ENCODE peak calls at places on chromosome 13, in ten cellular contexts. One of them, this sample, is unnamed.

GRCh38 chr13:58994778-58995177 is 1169.0 kb downstream of the DIAPH3 start:
- DNase-seq in cardiac muscle cell: no peak
- DNase-seq in lower lobe of right lung: no peak
- DNase-seq in Caki2: no peak
- DNase-seq in T-helper 17 cell: no peak
- DNase-seq in left ventricle myocardium inferior: no peak
- DNase-seq in NB4: no peak
- DNase-seq in effector CD4-positive, alpha-beta T cell: no peak
- DNase-seq in CD8-positive, alpha-beta memory T cell: no peak
- DNase-seq in NCI-H446 treated with DMSO at 0.1 percent for 48 hours: no peak
- DNase-seq in this sample: no peak

GRCh38 chr13:106570354-106570822 is 2.5 kb upstream of the ARGLU1 start:
- DNase-seq in CD8-positive, alpha-beta memory T cell: no peak
- DNase-seq in lower lobe of right lung: peak
- DNase-seq in left ventricle myocardium inferior: peak
- DNase-seq in cardiac muscle cell: no peak
- DNase-seq in Caki2: peak
- DNase-seq in NCI-H446 treated with DMSO at 0.1 percent for 48 hours: no peak
- DNase-seq in T-helper 17 cell: peak
- DNase-seq in NB4: peak
- DNase-seq in effector CD4-positive, alpha-beta T cell: peak
- DNase-seq in this sample: peak

GRCh38 chr13:67238277-67238859 is 8.2 kb upstream of the PCDH9 start:
- DNase-seq in lower lobe of right lung: no peak
- DNase-seq in NCI-H446 treated with DMSO at 0.1 percent for 48 hours: no peak
- DNase-seq in left ventricle myocardium inferior: no peak
- DNase-seq in effector CD4-positive, alpha-beta T cell: no peak
- DNase-seq in NB4: peak
- DNase-seq in Caki2: peak
- DNase-seq in T-helper 17 cell: no peak
- DNase-seq in CD8-positive, alpha-beta memory T cell: no peak
- DNase-seq in cardiac muscle cell: peak
- DNase-seq in this sample: no peak

GRCh38 chr13:99955747-99956472 is 15.7 kb downstream of the ZIC5 start:
- DNase-seq in NCI-H446 treated with DMSO at 0.1 percent for 48 hours: no peak
- DNase-seq in T-helper 17 cell: no peak
- DNase-seq in cardiac muscle cell: peak
- DNase-seq in NB4: peak
- DNase-seq in effector CD4-positive, alpha-beta T cell: no peak
- DNase-seq in CD8-positive, alpha-beta memory T cell: no peak
- DNase-seq in lower lobe of right lung: no peak
- DNase-seq in left ventricle myocardium inferior: no peak
- DNase-seq in Caki2: no peak
- DNase-seq in this sample: no peak

GRCh38 chr13:22235950-22236290 is 565.0 kb downstream of the FGF9 start:
- DNase-seq in NCI-H446 treated with DMSO at 0.1 percent for 48 hours: no peak
- DNase-seq in CD8-positive, alpha-beta memory T cell: no peak
- DNase-seq in lower lobe of right lung: no peak
- DNase-seq in effector CD4-positive, alpha-beta T cell: no peak
- DNase-seq in left ventricle myocardium inferior: no peak
- DNase-seq in cardiac muscle cell: no peak
- DNase-seq in Caki2: no peak
- DNase-seq in NB4: no peak
- DNase-seq in T-helper 17 cell: no peak
- DNase-seq in this sample: no peak

GRCh38 chr13:98310485-98311199 is 133.6 kb upstream of the RNF113B start:
- DNase-seq in NB4: no peak
- DNase-seq in NCI-H446 treated with DMSO at 0.1 percent for 48 hours: no peak
- DNase-seq in cardiac muscle cell: no peak
- DNase-seq in CD8-positive, alpha-beta memory T cell: no peak
- DNase-seq in left ventricle myocardium inferior: no peak
- DNase-seq in effector CD4-positive, alpha-beta T cell: no peak
- DNase-seq in lower lobe of right lung: no peak
- DNase-seq in Caki2: peak
- DNase-seq in T-helper 17 cell: no peak
- DNase-seq in this sample: no peak

GRCh38 chr13:64912141-64912540 is 2318.0 kb downstream of the PCDH9 start:
- DNase-seq in NCI-H446 treated with DMSO at 0.1 percent for 48 hours: no peak
- DNase-seq in left ventricle myocardium inferior: no peak
- DNase-seq in cardiac muscle cell: no peak
- DNase-seq in Caki2: peak
- DNase-seq in effector CD4-positive, alpha-beta T cell: no peak
- DNase-seq in CD8-positive, alpha-beta memory T cell: no peak
- DNase-seq in T-helper 17 cell: no peak
- DNase-seq in lower lobe of right lung: no peak
- DNase-seq in NB4: no peak
- DNase-seq in this sample: no peak

GRCh38 chr13:36965767-36966166 is 33.4 kb downstream of the ALG5 start:
- DNase-seq in T-helper 17 cell: no peak
- DNase-seq in NCI-H446 treated with DMSO at 0.1 percent for 48 hours: no peak
- DNase-seq in lower lobe of right lung: no peak
- DNase-seq in effector CD4-positive, alpha-beta T cell: no peak
- DNase-seq in NB4: peak
- DNase-seq in CD8-positive, alpha-beta memory T cell: no peak
- DNase-seq in cardiac muscle cell: no peak
- DNase-seq in left ventricle myocardium inferior: no peak
- DNase-seq in Caki2: no peak
- DNase-seq in this sample: no peak

GRCh38 chr13:72463561-72463960 is 263.9 kb downstream of the MZT1 start:
- DNase-seq in Caki2: peak
- DNase-seq in effector CD4-positive, alpha-beta T cell: no peak
- DNase-seq in T-helper 17 cell: no peak
- DNase-seq in CD8-positive, alpha-beta memory T cell: no peak
- DNase-seq in NCI-H446 treated with DMSO at 0.1 percent for 48 hours: no peak
- DNase-seq in NB4: no peak
- DNase-seq in cardiac muscle cell: peak
- DNase-seq in left ventricle myocardium inferior: no peak
- DNase-seq in lower lobe of right lung: no peak
- DNase-seq in this sample: no peak

GRCh38 chr13:75705395-75705794 is 69.3 kb downstream of the LMO7 start:
- DNase-seq in lower lobe of right lung: no peak
- DNase-seq in CD8-positive, alpha-beta memory T cell: no peak
- DNase-seq in Caki2: peak
- DNase-seq in cardiac muscle cell: no peak
- DNase-seq in effector CD4-positive, alpha-beta T cell: no peak
- DNase-seq in left ventricle myocardium inferior: no peak
- DNase-seq in NB4: no peak
- DNase-seq in T-helper 17 cell: no peak
- DNase-seq in NCI-H446 treated with DMSO at 0.1 percent for 48 hours: no peak
- DNase-seq in this sample: no peak

GRCh38 chr13:113996912-113997745 is 23.3 kb upstream of the C13orf46 start:
- DNase-seq in NB4: no peak
- DNase-seq in effector CD4-positive, alpha-beta T cell: no peak
- DNase-seq in left ventricle myocardium inferior: no peak
- DNase-seq in CD8-positive, alpha-beta memory T cell: no peak
- DNase-seq in lower lobe of right lung: peak
- DNase-seq in cardiac muscle cell: no peak
- DNase-seq in Caki2: no peak
- DNase-seq in NCI-H446 treated with DMSO at 0.1 percent for 48 hours: no peak
- DNase-seq in T-helper 17 cell: no peak
- DNase-seq in this sample: no peak